ENCODE peak calls at places on chromosomes 6 and 20, in ten cellular contexts. D, H, V, Z, F, Y, X, A, N and M are unnamed samples.

GRCh38 chr6:69072796-69073195 is 437.7 kb downstream of the ADGRB3 start:
- DNase-seq in D (no peak), H (no peak), V (no peak), Z (no peak), F (no peak), Y (no peak), X (no peak), A (no peak), N (no peak), M (no peak)

GRCh38 chr6:37288247-37288646 is 30.3 kb upstream of the TMEM217 start:
- DNase-seq in D (no peak), H (no peak), V (no peak), Z (no peak), F (no peak), Y (no peak), X (no peak), A (no peak), N (no peak), M (no peak)

GRCh38 chr6:52014391-52014790 is 73.0 kb downstream of the PKHD1 start:
- DNase-seq in D (no peak), H (no peak), V (no peak), Z (no peak), F (no peak), Y (no peak), X (no peak), A (no peak), N (no peak), M (no peak)

GRCh38 chr6:46207174-46207573 is 36.4 kb upstream of the ENPP5 start:
- DNase-seq in D (no peak), H (no peak), V (no peak), Z (no peak), F (no peak), Y (no peak), X (no peak), A (no peak), N (no peak), M (no peak)

GRCh38 chr6:100504786-100505737 is 40.3 kb upstream of the SIM1 start:
- DNase-seq in D (peak), H (no peak), V (no peak), Z (peak), F (no peak), Y (no peak), X (no peak), A (peak), N (no peak), M (no peak)

GRCh38 chr6:2127484-2127911 is 117.9 kb downstream of the GMDS start:
- DNase-seq in D (no peak), H (no peak), V (no peak), Z (no peak), F (no peak), Y (no peak), X (no peak), A (no peak), N (no peak), M (no peak)

GRCh38 chr6:158666637-158667359 is 16.9 kb downstream of the SYTL3 start:
- DNase-seq in D (no peak), H (peak), V (no peak), Z (peak), F (peak), Y (no peak), X (no peak), A (no peak), N (no peak), M (no peak)

GRCh38 chr20:47790032-47790965 is 5.0 kb upstream of the SULF2 start:
- DNase-seq in D (peak), H (no peak), V (no peak), Z (peak), F (no peak), Y (no peak), X (no peak), A (no peak), N (no peak), M (no peak)

GRCh38 chr6:111107589-111107988 is 20.3 kb downstream of the SLC16A10 start:
- DNase-seq in D (no peak), H (no peak), V (no peak), Z (no peak), F (no peak), Y (no peak), X (no peak), A (no peak), N (no peak), M (no peak)

GRCh38 chr6:46059608-46060007 is 43.9 kb upstream of the CLIC5 start:
- DNase-seq in D (no peak), H (no peak), V (no peak), Z (no peak), F (no peak), Y (no peak), X (no peak), A (no peak), N (no peak), M (no peak)

GRCh38 chr20:14012671-14013070 is 17.4 kb downstream of the MACROD2 start:
- DNase-seq in D (no peak), H (no peak), V (no peak), Z (no peak), F (no peak), Y (no peak), X (no peak), A (no peak), N (no peak), M (no peak)

GRCh38 chr20:87372-87771 is at the start of gene DEFB125:
- DNase-seq in D (no peak), H (no peak), V (no peak), Z (no peak), F (no peak), Y (no peak), X (no peak), A (no peak), N (no peak), M (no peak)

GRCh38 chr6:157203312-157203744 is 120.0 kb downstream of the TMEM242 start:
- DNase-seq in D (no peak), H (no peak), V (peak), Z (no peak), F (no peak), Y (no peak), X (no peak), A (no peak), N (no peak), M (peak)

GRCh38 chr6:26273673-26274595 is 91.1 kb upstream of the BTN3A2 start:
- DNase-seq in D (no peak), H (no peak), V (peak), Z (no peak), F (no peak), Y (no peak), X (no peak), A (no peak), N (no peak), M (peak)

GRCh38 chr6:110020888-110021287 is 42.8 kb downstream of the GPR6 start:
- DNase-seq in D (no peak), H (no peak), V (no peak), Z (no peak), F (no peak), Y (no peak), X (no peak), A (no peak), N (no peak), M (no peak)

GRCh38 chr6:149028767-149029405 is 282.1 kb downstream of the UST start:
- DNase-seq in D (peak), H (peak), V (peak), Z (peak), F (peak), Y (no peak), X (peak), A (peak), N (peak), M (peak)

GRCh38 chr6:32843979-32844838 is at the start of gene PSMB8:
- DNase-seq in D (peak), H (peak), V (peak), Z (peak), F (peak), Y (peak), X (peak), A (peak), N (peak), M (peak)

GRCh38 chr6:43669050-43669921 is 18.3 kb downstream of the MRPS18A start:
- DNase-seq in D (no peak), H (no peak), V (no peak), Z (peak), F (no peak), Y (no peak), X (no peak), A (no peak), N (peak), M (peak)

GRCh38 chr20:58944610-58945009 is 36.4 kb upstream of the NELFCD start:
- DNase-seq in D (no peak), H (no peak), V (no peak), Z (no peak), F (no peak), Y (no peak), X (no peak), A (no peak), N (no peak), M (no peak)

GRCh38 chr6:8229913-8230312 is 127.6 kb upstream of the EEF1E1 start:
- DNase-seq in D (no peak), H (no peak), V (peak), Z (no peak), F (no peak), Y (no peak), X (no peak), A (no peak), N (no peak), M (no peak)

GRCh38 chr20:58839474-58839874 is 11.2 kb downstream of the GNAS-AS1 start:
- DNase-seq in D (peak), H (no peak), V (peak), Z (no peak), F (no peak), Y (peak), X (no peak), A (peak), N (no peak), M (peak)

GRCh38 chr20:17614176-17614811 is 44.4 kb downstream of the DSTN start:
- DNase-seq in D (no peak), H (peak), V (no peak), Z (peak), F (peak), Y (no peak), X (no peak), A (no peak), N (peak), M (no peak)

GRCh38 chr6:129624488-129624887 is 85.5 kb downstream of the ARHGAP18 start:
- DNase-seq in D (no peak), H (no peak), V (no peak), Z (no peak), F (no peak), Y (no peak), X (no peak), A (no peak), N (no peak), M (no peak)

GRCh38 chr20:37071481-37071911 is 24.3 kb downstream of the RBL1 start:
- DNase-seq in D (no peak), H (no peak), V (no peak), Z (peak), F (no peak), Y (no peak), X (no peak), A (no peak), N (no peak), M (no peak)

GRCh38 chr6:119129148-119129967 is 50.9 kb upstream of the FAM184A start:
- DNase-seq in D (peak), H (peak), V (peak), Z (no peak), F (peak), Y (no peak), X (peak), A (peak), N (no peak), M (peak)